ENCODE peak calls at places on chromosomes 6 and 20, in eight cellular contexts. One of them, this sample, is unnamed.

GRCh38 chr6:79224005-79224404 is 10.5 kb downstream of the HMGN3 start:
- DNase-seq in AG04450: no peak
- DNase-seq in lung: no peak
- DNase-seq in WERI-Rb-1: no peak
- DNase-seq in psoas muscle: no peak
- DNase-seq in OCI-LY7: no peak
- DNase-seq in uterus: no peak
- DNase-seq in adrenal gland: no peak
- DNase-seq in this sample: no peak

GRCh38 chr20:22728146-22728745 is 143.9 kb upstream of the FOXA2 start:
- DNase-seq in WERI-Rb-1: no peak
- DNase-seq in uterus: no peak
- DNase-seq in AG04450: no peak
- DNase-seq in lung: no peak
- DNase-seq in psoas muscle: no peak
- DNase-seq in OCI-LY7: no peak
- DNase-seq in adrenal gland: no peak
- DNase-seq in this sample: no peak

GRCh38 chr6:146950351-146950835 is 253.8 kb upstream of the STXBP5 start:
- DNase-seq in AG04450: no peak
- DNase-seq in WERI-Rb-1: no peak
- DNase-seq in OCI-LY7: no peak
- DNase-seq in psoas muscle: no peak
- DNase-seq in uterus: no peak
- DNase-seq in lung: no peak
- DNase-seq in adrenal gland: no peak
- DNase-seq in this sample: no peak

GRCh38 chr6:108562503-108562993 is 1.8 kb downstream of the FOXO3 start:
- DNase-seq in adrenal gland: peak; percentile 45
- DNase-seq in WERI-Rb-1: peak; percentile 72
- DNase-seq in uterus: peak; percentile 82
- DNase-seq in psoas muscle: peak; percentile 56
- DNase-seq in OCI-LY7: no peak
- DNase-seq in AG04450: no peak
- DNase-seq in lung: peak; percentile 81
- DNase-seq in this sample: peak; percentile 62

GRCh38 chr6:110643175-110643574 is 166.8 kb upstream of the SLC22A16 start:
- DNase-seq in AG04450: no peak
- DNase-seq in adrenal gland: no peak
- DNase-seq in lung: no peak
- DNase-seq in psoas muscle: no peak
- DNase-seq in uterus: no peak
- DNase-seq in OCI-LY7: no peak
- DNase-seq in WERI-Rb-1: no peak
- DNase-seq in this sample: no peak

GRCh38 chr6:116511424-116512131 is at the start of gene CALHM5:
- DNase-seq in WERI-Rb-1: no peak
- DNase-seq in uterus: peak; percentile 59
- DNase-seq in adrenal gland: peak; percentile 42
- DNase-seq in OCI-LY7: no peak
- DNase-seq in lung: peak; percentile 31
- DNase-seq in psoas muscle: peak; percentile 34
- DNase-seq in AG04450: peak; percentile 78
- DNase-seq in this sample: no peak

GRCh38 chr6:110615723-110616122 is 139.3 kb upstream of the SLC22A16 start:
- DNase-seq in adrenal gland: no peak
- DNase-seq in WERI-Rb-1: no peak
- DNase-seq in OCI-LY7: no peak
- DNase-seq in AG04450: no peak
- DNase-seq in psoas muscle: no peak
- DNase-seq in uterus: no peak
- DNase-seq in lung: no peak
- DNase-seq in this sample: no peak

GRCh38 chr6:71404145-71404966 is 115.7 kb downstream of the OGFRL1 start:
- DNase-seq in psoas muscle: no peak
- DNase-seq in WERI-Rb-1: no peak
- DNase-seq in lung: no peak
- DNase-seq in uterus: no peak
- DNase-seq in adrenal gland: no peak
- DNase-seq in AG04450: peak; percentile 38
- DNase-seq in OCI-LY7: no peak
- DNase-seq in this sample: no peak

GRCh38 chr6:156832166-156832743 is 55.1 kb downstream of the ARID1B start:
- DNase-seq in WERI-Rb-1: no peak
- DNase-seq in adrenal gland: no peak
- DNase-seq in lung: no peak
- DNase-seq in psoas muscle: peak; percentile 39
- DNase-seq in AG04450: no peak
- DNase-seq in uterus: peak; percentile 71
- DNase-seq in OCI-LY7: no peak
- DNase-seq in this sample: peak; percentile 58

GRCh38 chr6:97666889-97667288 is 383.9 kb upstream of the MMS22L start:
- DNase-seq in OCI-LY7: no peak
- DNase-seq in uterus: no peak
- DNase-seq in lung: no peak
- DNase-seq in WERI-Rb-1: no peak
- DNase-seq in adrenal gland: no peak
- DNase-seq in psoas muscle: no peak
- DNase-seq in AG04450: no peak
- DNase-seq in this sample: no peak

GRCh38 chr6:142845624-142846458 is 99.1 kb downstream of the HIVEP2 start:
- DNase-seq in uterus: peak; percentile 79
- DNase-seq in lung: peak; percentile 81
- DNase-seq in WERI-Rb-1: peak; percentile 27
- DNase-seq in adrenal gland: peak; percentile 94
- DNase-seq in AG04450: no peak
- DNase-seq in psoas muscle: peak; percentile 88
- DNase-seq in OCI-LY7: peak; percentile 54
- DNase-seq in this sample: peak; percentile 84

GRCh38 chr6:20377623-20378265 is 23.9 kb upstream of the E2F3 start:
- DNase-seq in AG04450: peak; percentile 53
- DNase-seq in psoas muscle: no peak
- DNase-seq in WERI-Rb-1: no peak
- DNase-seq in adrenal gland: no peak
- DNase-seq in lung: no peak
- DNase-seq in uterus: no peak
- DNase-seq in OCI-LY7: peak; percentile 17
- DNase-seq in this sample: no peak

GRCh38 chr20:48156521-48156920 is 371.2 kb upstream of the SULF2 start:
- DNase-seq in psoas muscle: no peak
- DNase-seq in lung: no peak
- DNase-seq in uterus: no peak
- DNase-seq in OCI-LY7: no peak
- DNase-seq in WERI-Rb-1: no peak
- DNase-seq in adrenal gland: no peak
- DNase-seq in AG04450: no peak
- DNase-seq in this sample: no peak

GRCh38 chr6:89977808-89978748 is 83.8 kb downstream of the GJA10 start:
- DNase-seq in adrenal gland: peak; percentile 30
- DNase-seq in uterus: no peak
- DNase-seq in psoas muscle: peak; percentile 17
- DNase-seq in AG04450: peak; percentile 69
- DNase-seq in lung: no peak
- DNase-seq in WERI-Rb-1: peak; percentile 58
- DNase-seq in OCI-LY7: no peak
- DNase-seq in this sample: no peak

GRCh38 chr20:4519530-4519929 is 202.2 kb upstream of the PRND start:
- DNase-seq in uterus: no peak
- DNase-seq in AG04450: no peak
- DNase-seq in WERI-Rb-1: peak; percentile 53
- DNase-seq in adrenal gland: peak; percentile 16
- DNase-seq in lung: no peak
- DNase-seq in OCI-LY7: no peak
- DNase-seq in psoas muscle: no peak
- DNase-seq in this sample: peak; percentile 7

GRCh38 chr6:30543824-30544223 is 12.5 kb downstream of the GNL1 start:
- DNase-seq in AG04450: no peak
- DNase-seq in adrenal gland: no peak
- DNase-seq in WERI-Rb-1: no peak
- DNase-seq in uterus: no peak
- DNase-seq in OCI-LY7: no peak
- DNase-seq in psoas muscle: no peak
- DNase-seq in lung: no peak
- DNase-seq in this sample: no peak

GRCh38 chr20:63979549-63980316 is at the start of gene SAMD10:
- DNase-seq in AG04450: no peak
- DNase-seq in psoas muscle: no peak
- DNase-seq in WERI-Rb-1: no peak
- DNase-seq in adrenal gland: peak; percentile 43
- DNase-seq in lung: peak; percentile 53
- DNase-seq in OCI-LY7: peak; percentile 73
- DNase-seq in uterus: peak; percentile 33
- DNase-seq in this sample: no peak
- TF ChIP-seq CTCF in AG04450: peak; percentile 5
- TF ChIP-seq CTCF in psoas muscle: no peak
- TF ChIP-seq CTCF in WERI-Rb-1: no peak
- TF ChIP-seq CTCF in adrenal gland: peak; percentile 33
- TF ChIP-seq CTCF in lung: no peak
- TF ChIP-seq CTCF in OCI-LY7: peak; percentile 16
- TF ChIP-seq CTCF in uterus: peak; percentile 38
- TF ChIP-seq CTCF in this sample: no peak

DNA sequence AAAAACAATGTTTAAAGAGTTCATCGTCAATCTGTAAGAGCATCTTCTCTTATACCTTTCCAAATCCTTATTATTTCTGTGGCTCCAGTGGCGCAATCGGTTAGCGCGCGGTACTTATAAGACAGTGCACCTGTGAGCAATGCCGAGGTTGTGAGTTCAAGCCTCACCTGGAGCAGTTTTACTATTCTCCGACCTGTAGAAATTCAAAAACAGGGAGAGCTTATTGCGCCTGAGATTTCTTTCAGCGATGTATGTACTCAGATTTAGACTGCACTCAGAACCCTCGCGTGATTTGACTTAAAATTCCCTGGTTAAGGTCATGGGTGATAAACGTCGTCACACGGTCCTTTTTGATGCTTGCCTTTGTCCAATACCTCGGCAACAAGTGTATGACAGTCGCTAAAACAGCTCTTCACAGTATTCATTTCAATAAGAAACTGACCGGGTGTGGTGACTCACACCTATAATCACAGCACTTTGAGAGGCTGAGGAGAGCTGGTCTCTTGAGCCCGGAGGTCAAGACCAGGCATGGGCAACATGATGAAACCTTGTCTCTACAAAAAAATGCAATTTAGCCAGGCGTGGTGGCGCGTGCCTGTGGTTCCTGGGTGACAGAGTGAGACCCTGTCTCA is 11.9 kb downstream of the GPX5 start:
- DNase-seq in uterus: no peak
- DNase-seq in WERI-Rb-1: no peak
- DNase-seq in AG04450: no peak
- DNase-seq in OCI-LY7: no peak
- DNase-seq in lung: no peak
- DNase-seq in adrenal gland: no peak
- DNase-seq in psoas muscle: no peak
- DNase-seq in this sample: peak; percentile 18
- H3K4me3 ChIP-seq in uterus: no peak overlapping the region
- H3K4me3 ChIP-seq in WERI-Rb-1: no peak overlapping the region
- H3K4me3 ChIP-seq in AG04450: no peak overlapping the region
- H3K4me3 ChIP-seq in OCI-LY7: peak overlapping the region; percentile 28
- H3K4me3 ChIP-seq in lung: no peak overlapping the region
- H3K4me3 ChIP-seq in adrenal gland: no peak overlapping the region
- H3K4me3 ChIP-seq in psoas muscle: no peak overlapping the region
- H3K4me3 ChIP-seq in this sample: no peak overlapping the region

GRCh38 chr6:44052419-44053011 is 74.7 kb downstream of the MRPL14 start:
- DNase-seq in WERI-Rb-1: no peak
- DNase-seq in AG04450: no peak
- DNase-seq in lung: no peak
- DNase-seq in uterus: peak; percentile 65
- DNase-seq in adrenal gland: peak; percentile 68
- DNase-seq in OCI-LY7: no peak
- DNase-seq in psoas muscle: peak; percentile 72
- DNase-seq in this sample: no peak
- TF ChIP-seq CTCF in WERI-Rb-1: no peak
- TF ChIP-seq CTCF in AG04450: no peak
- TF ChIP-seq CTCF in lung: no peak
- TF ChIP-seq CTCF in uterus: no peak
- TF ChIP-seq CTCF in adrenal gland: peak; percentile 26
- TF ChIP-seq CTCF in OCI-LY7: no peak
- TF ChIP-seq CTCF in psoas muscle: no peak
- TF ChIP-seq CTCF in this sample: no peak

DNA sequence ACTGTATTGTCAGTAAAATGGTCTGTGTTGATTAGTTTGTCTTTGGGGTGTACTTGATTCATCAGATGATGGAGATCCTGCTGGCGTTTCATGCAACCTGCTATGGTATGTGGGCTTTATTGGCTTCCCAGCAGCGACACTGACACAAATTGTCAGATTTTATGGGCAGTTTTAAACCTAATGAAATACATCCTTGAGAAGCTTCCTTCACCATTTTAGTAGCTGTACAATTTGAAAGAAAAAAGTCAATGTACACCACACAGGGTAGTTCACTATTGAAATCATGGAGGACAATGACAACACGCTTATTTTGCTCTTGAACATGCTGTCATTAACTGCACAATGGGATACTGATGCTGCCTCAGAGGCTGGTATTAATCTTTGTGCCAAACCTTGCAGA is 124.9 kb downstream of the LAMA2 start:
- DNase-seq in adrenal gland: no peak
- DNase-seq in OCI-LY7: no peak
- DNase-seq in WERI-Rb-1: no peak
- DNase-seq in AG04450: no peak
- DNase-seq in lung: no peak
- DNase-seq in uterus: no peak
- DNase-seq in psoas muscle: no peak
- DNase-seq in this sample: no peak
- H3K4me3 ChIP-seq in adrenal gland: no peak overlapping the region
- H3K4me3 ChIP-seq in OCI-LY7: no peak overlapping the region
- H3K4me3 ChIP-seq in WERI-Rb-1: no peak overlapping the region
- H3K4me3 ChIP-seq in AG04450: no peak overlapping the region
- H3K4me3 ChIP-seq in lung: no peak overlapping the region
- H3K4me3 ChIP-seq in uterus: no peak overlapping the region
- H3K4me3 ChIP-seq in psoas muscle: no peak overlapping the region
- H3K4me3 ChIP-seq in this sample: no peak overlapping the region

GRCh38 chr6:138296786-138297185 is 78.5 kb upstream of the PBOV1 start:
- DNase-seq in lung: no peak
- DNase-seq in uterus: no peak
- DNase-seq in WERI-Rb-1: no peak
- DNase-seq in AG04450: no peak
- DNase-seq in psoas muscle: no peak
- DNase-seq in OCI-LY7: no peak
- DNase-seq in adrenal gland: no peak
- DNase-seq in this sample: no peak

GRCh38 chr6:138300469-138300868 is 77.2 kb upstream of the SMIM28 start:
- DNase-seq in AG04450: no peak
- DNase-seq in adrenal gland: no peak
- DNase-seq in WERI-Rb-1: no peak
- DNase-seq in psoas muscle: no peak
- DNase-seq in OCI-LY7: no peak
- DNase-seq in lung: no peak
- DNase-seq in uterus: no peak
- DNase-seq in this sample: no peak

GRCh38 chr6:138296381-138296780 is 78.1 kb upstream of the PBOV1 start:
- DNase-seq in psoas muscle: no peak
- DNase-seq in OCI-LY7: no peak
- DNase-seq in WERI-Rb-1: no peak
- DNase-seq in uterus: no peak
- DNase-seq in AG04450: no peak
- DNase-seq in adrenal gland: no peak
- DNase-seq in lung: no peak
- DNase-seq in this sample: no peak

GRCh38 chr6:138293996-138294395 is 75.7 kb upstream of the PBOV1 start:
- DNase-seq in AG04450: no peak
- DNase-seq in lung: no peak
- DNase-seq in WERI-Rb-1: no peak
- DNase-seq in uterus: no peak
- DNase-seq in psoas muscle: no peak
- DNase-seq in adrenal gland: no peak
- DNase-seq in OCI-LY7: no peak
- DNase-seq in this sample: no peak

GRCh38 chr6:138297761-138298298 is 79.5 kb upstream of the PBOV1 start:
- DNase-seq in lung: no peak
- DNase-seq in WERI-Rb-1: no peak
- DNase-seq in psoas muscle: no peak
- DNase-seq in uterus: no peak
- DNase-seq in AG04450: no peak
- DNase-seq in OCI-LY7: no peak
- DNase-seq in adrenal gland: no peak
- DNase-seq in this sample: no peak
- TF ChIP-seq CTCF in lung: no peak
- TF ChIP-seq CTCF in WERI-Rb-1: no peak
- TF ChIP-seq CTCF in psoas muscle: no peak
- TF ChIP-seq CTCF in uterus: no peak
- TF ChIP-seq CTCF in AG04450: no peak
- TF ChIP-seq CTCF in OCI-LY7: no peak
- TF ChIP-seq CTCF in adrenal gland: no peak
- TF ChIP-seq CTCF in this sample: no peak

This sample was measured in LNCaP clone FGC.